ENCODE peak calls at places on chromosomes 6 and 20, in six cellular contexts. E, H, I, J, S and D are unnamed samples. For H3K4me1, the result is how much of the 10 kb centered on the place peaks cover.

GRCh38 chr20:18986895-18987580 is 173.5 kb downstream of the SCP2D1 start:
- DNase-seq in E (no peak), I (no peak), H (no peak), S (no peak), J (no peak), D (no peak)

GRCh38 chr6:117956386-117956785 is 49.3 kb downstream of the SLC35F1 start:
- DNase-seq in J (no peak), I (no peak), S (no peak), E (no peak), H (no peak), D (no peak)

GRCh38 chr6:21816231-21816630 is 222.7 kb downstream of the SOX4 start:
- DNase-seq in J (no peak), H (no peak), E (no peak), S (no peak), I (no peak), D (no peak)

GRCh38 chr6:165556116-165556843 is 106.8 kb downstream of the PDE10A start:
- DNase-seq in S (no peak), H (peak), I (no peak), J (no peak), E (no peak), D (no peak)

GRCh38 chr6:1496836-1497592 is 107.6 kb downstream of the FOXF2 start:
- DNase-seq in H (no peak), I (no peak), S (no peak), J (no peak), E (no peak), D (no peak)

GRCh38 chr6:14876778-14877613 is 368.9 kb upstream of the JARID2 start:
- DNase-seq in E (no peak), I (no peak), S (no peak), H (peak), J (no peak), D (no peak)

GRCh38 chr6:55758156-55758942 is 117.0 kb downstream of the BMP5 start:
- DNase-seq in S (no peak), I (no peak), J (no peak), E (no peak), H (peak), D (no peak)

GRCh38 chr6:153125032-153125431 is 6.0 kb downstream of the RGS17 start:
- DNase-seq in J (no peak), S (no peak), H (no peak), E (no peak), I (no peak), D (no peak)

GRCh38 chr6:42367353-42368011 is 84.2 kb downstream of the TRERF1 start:
- DNase-seq in I (peak), H (no peak), E (no peak), S (no peak), J (no peak), D (no peak)

GRCh38 chr20:43220612-43221011 is 30.9 kb upstream of the PTPRT start:
- DNase-seq in J (no peak), S (no peak), I (no peak), H (no peak), E (no peak), D (no peak)

GRCh38 chr6:132964101-132964867 is 149.9 kb downstream of the RPS12 start:
- DNase-seq in H (peak), S (no peak), I (no peak), J (no peak), E (no peak), D (no peak)

GRCh38 chr6:113461153-113461897 is 395.8 kb upstream of the MARCKS start:
- DNase-seq in J (no peak), H (peak), E (no peak), S (no peak), I (no peak), D (no peak)

GRCh38 chr6:30411515-30412207 is 66.7 kb downstream of the RPP21 start:
- DNase-seq in E (no peak), I (peak), H (peak), S (peak), J (no peak), D (no peak)

GRCh38 chr6:34610819-34611477 is 54.8 kb upstream of the SPDEF start:
- DNase-seq in H (peak), I (no peak), S (peak), J (no peak), E (no peak), D (no peak)

GRCh38 chr6:134823635-134824034 is 126.3 kb downstream of the ALDH8A1 start:
- DNase-seq in S (no peak), I (no peak), H (no peak), E (no peak), J (no peak), D (no peak)

GRCh38 chr6:113879186-113880096 is 22.3 kb downstream of the MARCKS start:
- DNase-seq in J (no peak), S (peak), I (no peak), H (peak), E (no peak), D (peak)

GRCh38 chr6:70413829-70414494 is 654 bp downstream of the FAM135A start:
- DNase-seq in I (no peak), S (no peak), J (no peak), E (no peak), H (peak), D (no peak)

GRCh38 chr6:168022488-168023321 is 25.2 kb downstream of the KIF25 start:
- DNase-seq in I (no peak), H (no peak), E (no peak), S (no peak), J (no peak), D (no peak)

GRCh38 chr6:43973351-43973750 is 153.9 kb downstream of the MRPL14 start:
- DNase-seq in S (peak), E (no peak), H (no peak), J (no peak), I (peak), D (no peak)

GRCh38 chr6:7135755-7136154 is 28.0 kb downstream of the RREB1 start:
- DNase-seq in J (no peak), I (no peak), H (no peak), E (no peak), S (peak), D (no peak)

GRCh38 chr6:46340246-46340645 is 151.0 kb downstream of the RCAN2 start:
- DNase-seq in S (no peak), E (no peak), H (no peak), J (no peak), I (no peak), D (no peak)

GRCh38 chr6:72371473-72371872 is 250.4 kb upstream of the KCNQ5 start:
- DNase-seq in S (no peak), H (no peak), J (no peak), I (no peak), E (no peak), D (no peak)

GRCh38 chr6:34234667-34235604 is 1.7 kb upstream of the HMGA1 start:
- DNase-seq in H (no peak), S (peak), J (peak), I (peak), E (no peak), D (no peak)

GRCh38 chr6:157830354-157831017 is 7.4 kb downstream of the SNX9 start:
- DNase-seq in J (no peak), S (no peak), I (no peak), E (no peak), H (no peak), D (no peak)

GRCh38 chr6:91117550-91117949 is 530.7 kb upstream of the MAP3K7 start:
- DNase-seq in S (no peak), H (no peak), E (no peak), I (no peak), J (no peak), D (no peak)

GRCh38 chr6:24719125-24719931 is at the start of gene C6orf62:
- DNase-seq in H (peak), S (peak), I (no peak), J (peak), E (no peak), D (no peak)

GRCh38 chr6:49662877-49663231 is 26.2 kb upstream of the RHAG start:
- DNase-seq in I (no peak), H (no peak), E (no peak), S (no peak), J (no peak), D (no peak)

GRCh38 chr6:54441020-54441419 is 132.8 kb downstream of the TINAG start:
- DNase-seq in I (no peak), H (no peak), E (no peak), J (peak), S (no peak), D (no peak)

GRCh38 chr20:14407336-14407735 is 69.9 kb upstream of the FLRT3 start:
- DNase-seq in I (no peak), S (no peak), E (no peak), H (no peak), J (no peak), D (no peak)
- TF ChIP-seq CTCF in I (no peak), S (no peak), E (no peak), H (no peak), J (no peak), D (no peak)

DNA sequence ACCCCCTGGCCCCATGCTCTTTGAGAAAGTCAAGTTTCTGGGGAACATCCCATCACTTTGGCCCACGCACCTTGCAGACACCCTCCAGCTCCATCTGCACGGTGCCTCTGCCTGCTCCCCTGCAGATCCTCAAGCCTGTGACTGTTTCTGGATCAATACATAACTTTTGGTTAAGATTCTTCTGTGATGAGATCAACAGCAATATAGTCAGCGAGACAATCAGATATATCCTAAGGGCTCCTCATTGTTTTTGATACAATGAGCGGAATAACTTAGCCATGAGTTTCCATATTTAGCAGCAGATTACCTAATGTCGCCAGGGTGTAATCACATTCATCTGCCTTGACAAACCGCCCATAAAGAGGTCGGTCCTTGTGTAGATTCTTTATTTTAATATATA is 109.3 kb upstream of the MTHFD1L start:
- DNase-seq in S (no peak), H (peak), J (no peak), E (no peak), I (no peak), D (no peak)
- H3K4me1 ChIP-seq in S (under half), H (under half), J (under half), E (under half), I (under half), D (under half)

GRCh38 chr6:139373928-139374356 is 506 bp downstream of the CITED2 start:
- DNase-seq in H (no peak), E (no peak), S (no peak), J (no peak), I (no peak), D (no peak)

GRCh38 chr6:139373154-139373927 is 1.1 kb downstream of the CITED2 start:
- DNase-seq in E (peak), J (peak), I (peak), S (peak), H (peak), D (peak)

GRCh38 chr6:139375239-139376053 is 998 bp upstream of the CITED2 start:
- DNase-seq in E (peak), H (peak), I (peak), J (peak), S (peak), D (peak)

GRCh38 chr6:139376054-139376355 is 1.6 kb upstream of the CITED2 start:
- DNase-seq in I (peak), S (no peak), J (no peak), H (no peak), E (no peak), D (no peak)

GRCh38 chr6:139374357-139375238 is at the start of gene CITED2:
- DNase-seq in I (peak), H (peak), S (peak), E (peak), J (peak), D (peak)
- TF ChIP-seq CTCF in I (no peak), H (no peak), S (peak), E (peak), J (no peak), D (peak)

GRCh38 chr20:32358883-32359632 is 927 bp downstream of the ASXL1 start:
- DNase-seq in E (peak), S (peak), J (peak), I (peak), H (peak), D (no peak)
- H3K4me1 ChIP-seq in E (under half), S (under half), J (under half), I (half or more), H (under half), D (under half)

GRCh38 chr6:11747021-11747420 is 31.6 kb downstream of the ADTRP start:
- DNase-seq in J (no peak), I (no peak), E (no peak), H (no peak), S (no peak), D (no peak)
- TF ChIP-seq CTCF in J (no peak), I (no peak), E (no peak), H (no peak), S (no peak), D (no peak)

GRCh38 chr20:3764659-3765058 is 2.9 kb downstream of the ADISSP start:
- DNase-seq in H (no peak), I (no peak), S (no peak), E (no peak), J (no peak), D (no peak)

GRCh38 chr20:3766832-3767433 is 620 bp downstream of the ADISSP start:
- DNase-seq in I (no peak), S (no peak), E (no peak), J (peak), H (no peak), D (no peak)

GRCh38 chr20:3766381-3766780 is 1.2 kb downstream of the ADISSP start:
- DNase-seq in S (no peak), E (no peak), H (no peak), J (no peak), I (no peak), D (no peak)

GRCh38 chr20:3763691-3764601 is 3.6 kb downstream of the ADISSP start:
- DNase-seq in I (no peak), S (peak), J (no peak), E (no peak), H (no peak), D (no peak)

DNA sequence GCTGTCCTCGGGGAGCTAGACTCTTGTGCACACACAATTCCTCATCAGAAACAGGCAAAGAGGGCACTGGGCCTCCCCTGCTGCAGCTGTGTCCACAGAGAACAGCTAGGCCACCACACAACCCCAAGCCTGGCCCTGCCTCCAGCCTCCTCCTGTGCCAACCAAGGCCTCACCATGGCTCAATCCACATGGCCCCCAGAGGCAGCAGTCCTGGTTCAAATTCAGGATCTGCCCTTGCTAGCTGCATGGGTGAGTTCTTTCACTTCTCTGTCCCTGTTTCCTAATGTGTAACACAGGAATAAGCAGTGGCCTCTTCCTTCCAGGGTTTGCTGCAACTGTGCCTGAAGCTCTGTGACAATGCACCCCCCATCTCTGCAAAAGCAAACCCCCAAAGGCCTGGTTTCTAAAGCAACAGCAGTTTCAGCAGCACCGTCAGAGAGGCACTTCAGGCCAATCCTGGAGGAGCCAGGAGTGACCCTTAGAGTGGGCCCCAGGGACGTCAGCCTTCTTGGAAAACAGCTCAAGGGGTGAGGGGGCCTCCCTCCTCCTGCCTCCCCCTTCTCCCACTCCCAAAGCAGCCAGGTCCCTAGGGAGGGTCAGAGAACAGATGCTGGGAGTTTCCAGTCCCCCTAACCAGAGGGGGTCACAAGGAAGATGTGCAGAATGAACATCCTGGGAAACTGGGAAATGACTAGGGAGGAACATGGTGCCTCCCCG is 2.2 kb downstream of the ADISSP start:
- DNase-seq in E (no peak), J (no peak), S (peak), I (no peak), H (no peak), D (no peak)
- H3K4me1 ChIP-seq in E (half or more), J (under half), S (under half), I (under half), H (under half), D (under half)

GRCh38 chr6:137134483-137134882 is 39.0 kb downstream of the IL22RA2 start:
- DNase-seq in J (no peak), E (no peak), H (no peak), S (no peak), I (no peak), D (no peak)

GRCh38 chr6:137133136-137133535 is 40.3 kb downstream of the IL22RA2 start:
- DNase-seq in J (no peak), I (no peak), E (no peak), S (peak), H (no peak), D (no peak)

DNA sequence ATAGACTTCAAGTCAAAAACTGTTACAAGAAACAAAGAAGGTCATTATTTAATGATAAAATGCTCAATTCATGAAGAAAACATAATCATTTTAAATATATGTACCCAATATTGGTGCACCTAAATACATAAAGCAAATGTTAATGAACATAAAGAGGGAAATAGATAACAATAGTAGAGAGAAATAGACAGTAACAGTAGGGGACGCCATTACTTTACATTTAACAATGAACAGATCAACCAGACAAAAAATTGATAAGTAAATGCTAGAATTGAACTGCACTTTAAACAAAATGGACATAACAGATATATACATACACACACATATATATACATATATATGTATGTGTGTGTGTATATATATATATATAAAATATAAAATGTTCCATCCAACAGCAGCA is 37.4 kb downstream of the IL22RA2 start:
- DNase-seq in H (peak), S (no peak), E (no peak), I (no peak), J (no peak), D (no peak)
- TF ChIP-seq CTCF in H (peak), S (no peak), E (no peak), I (peak), J (no peak), D (no peak)

DNA sequence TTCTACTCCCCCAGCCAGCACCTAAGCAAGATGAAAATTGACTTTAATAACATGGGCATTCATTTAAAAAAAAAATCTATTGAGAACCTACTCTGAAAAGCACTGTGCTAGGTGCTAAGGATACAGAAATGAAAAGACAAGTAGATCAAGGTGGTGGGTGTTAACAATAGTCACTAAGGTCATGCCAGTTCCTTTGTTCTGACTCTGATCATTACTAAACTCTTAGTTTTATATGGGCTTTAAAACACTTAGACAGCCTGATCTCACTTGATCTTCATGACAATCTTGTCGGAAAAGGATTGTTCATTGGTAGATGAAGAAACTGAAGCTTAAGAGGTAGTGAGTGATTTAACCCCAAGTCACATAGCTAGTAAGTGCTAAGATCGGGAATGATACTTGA is 285.7 kb upstream of the PRDM1 start:
- DNase-seq in J (no peak), S (no peak), I (no peak), H (no peak), E (no peak), D (no peak)
- H3K4me1 ChIP-seq in J (under half), S (under half), I (under half), H (under half), E (under half), D (under half)